ENCODE peak calls at places on chromosomes 16 and 17, in six cellular contexts. S is thoracic aorta, A is brain microvascular endothelial cell, V is fibroblast of pulmonary artery, I is prostate gland, N is A673. Z is an unnamed sample.

GRCh38 chr16:30924086-30924714 is 828 bp downstream of the FBXL19 start:
- DNase-seq in S (no peak), A (no peak), V (no peak), I (no peak), N (no peak), Z (no peak)

GRCh38 chr16:85137323-85138072 is 25.2 kb upstream of the CIBAR2 start:
- DNase-seq in S (peak; percentile 67), A (peak; percentile 42), V (peak; percentile 95), I (peak; percentile 81), N (no peak), Z (peak; percentile 91)

GRCh38 chr16:11586375-11586855 is 304 bp downstream of the LITAF start:
- DNase-seq in S (no peak), A (no peak), V (no peak), I (no peak), N (no peak), Z (no peak)

GRCh38 chr17:41522301-41523224 is 3.9 kb upstream of the KRT15 start:
- DNase-seq in S (no peak), A (no peak), V (no peak), I (no peak), N (no peak), Z (no peak)

GRCh38 chr17:75088902-75089417 is 1.2 kb downstream of the SLC16A5 start:
- DNase-seq in S (no peak), A (no peak), V (no peak), I (no peak), N (no peak), Z (no peak)

GRCh38 chr17:79385962-79386563 is 224.8 kb downstream of the RBFOX3 start:
- DNase-seq in S (no peak), A (no peak), V (no peak), I (no peak), N (no peak), Z (no peak)

GRCh38 chr17:57566724-57567123 is 178.4 kb downstream of the CCDC182 start:
- DNase-seq in S (no peak), A (no peak), V (no peak), I (no peak), N (no peak), Z (no peak)

GRCh38 chr17:19928299-19928698 is 49.3 kb downstream of the AKAP10 start:
- DNase-seq in S (no peak), A (no peak), V (peak; percentile 11), I (no peak), N (no peak), Z (no peak)

GRCh38 chr17:73653810-73654209 is 9.6 kb upstream of the SDK2 start:
- DNase-seq in S (no peak), A (no peak), V (no peak), I (no peak), N (no peak), Z (no peak)

GRCh38 chr16:30697264-30698138 is 1.5 kb upstream of the SRCAP start:
- DNase-seq in S (no peak), A (no peak), V (no peak), I (peak; percentile 99), N (no peak), Z (no peak)

GRCh38 chr16:19123535-19124178 is 9.9 kb downstream of the ITPRIPL2 start:
- DNase-seq in S (no peak), A (no peak), V (no peak), I (peak; percentile 77), N (no peak), Z (no peak)

GRCh38 chr17:42456223-42457106 is 2.2 kb upstream of the ATP6V0A1 start:
- DNase-seq in S (no peak), A (no peak), V (peak; percentile 89), I (no peak), N (peak; percentile 64), Z (no peak)

GRCh38 chr17:75109407-75110236 is at the start of gene ARMC7:
- DNase-seq in S (peak; percentile 32), A (peak; percentile 69), V (peak; percentile 79), I (peak; percentile 83), N (peak; percentile 88), Z (peak; percentile 83)

GRCh38 chr16:65770752-65771151 is 595.7 kb upstream of the CDH5 start:
- DNase-seq in S (no peak), A (no peak), V (no peak), I (no peak), N (no peak), Z (no peak)

GRCh38 chr17:53619025-53619424 is 203.7 kb upstream of the KIF2B start:
- DNase-seq in S (no peak), A (no peak), V (no peak), I (no peak), N (no peak), Z (no peak)

GRCh38 chr16:65833171-65833871 is 533.2 kb upstream of the CDH5 start:
- DNase-seq in S (no peak), A (peak; percentile 81), V (peak; percentile 76), I (no peak), N (peak; percentile 94), Z (no peak)

GRCh38 chr17:784143-784542 is 2.0 kb downstream of the MRM3 start:
- DNase-seq in S (no peak), A (no peak), V (no peak), I (no peak), N (no peak), Z (no peak)

GRCh38 chr16:5374184-5374583 is 276.6 kb upstream of the EEF2KMT start:
- DNase-seq in S (no peak), A (no peak), V (no peak), I (no peak), N (no peak), Z (no peak)

GRCh38 chr16:53912155-53912554 is 208.2 kb downstream of the FTO start:
- DNase-seq in S (no peak), A (no peak), V (no peak), I (no peak), N (no peak), Z (no peak)

GRCh38 chr16:53913082-53913870 is 209.3 kb downstream of the FTO start:
- DNase-seq in S (no peak), A (peak; percentile 96), V (peak; percentile 97), I (no peak), N (peak; percentile 89), Z (peak; percentile 26)

GRCh38 chr16:53910990-53911389 is 207.0 kb downstream of the FTO start:
- DNase-seq in S (no peak), A (no peak), V (no peak), I (no peak), N (no peak), Z (no peak)

GRCh38 chr16:53913920-53914319 is 210.0 kb downstream of the FTO start:
- DNase-seq in S (no peak), A (no peak), V (no peak), I (no peak), N (no peak), Z (no peak)

DNA sequence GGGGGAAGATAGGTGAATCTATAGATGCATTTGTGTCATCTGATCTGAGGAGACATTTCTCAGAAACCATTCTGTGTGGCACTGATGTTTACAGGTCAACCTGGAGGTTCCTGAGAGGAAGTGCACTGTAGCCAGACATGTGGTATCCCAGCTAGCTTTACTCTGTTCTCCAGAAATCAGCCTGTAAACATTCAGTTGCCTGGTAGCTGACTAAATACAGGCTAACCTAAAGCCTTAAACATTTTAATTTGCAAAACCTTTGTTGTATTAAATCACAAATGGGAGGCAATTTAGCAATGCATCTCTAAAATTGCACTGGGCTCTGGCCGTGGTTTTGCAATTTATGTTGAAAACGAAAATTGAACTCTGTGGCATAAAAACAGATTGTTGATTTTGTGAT is 207.6 kb downstream of the FTO start:
- DNase-seq in S (no peak), A (no peak), V (no peak), I (no peak), N (no peak), Z (no peak)
- TF ChIP-seq CTCF in S (no peak), A (peak; percentile 6), V (no peak), I (no peak), N (no peak), Z (no peak)

DNA sequence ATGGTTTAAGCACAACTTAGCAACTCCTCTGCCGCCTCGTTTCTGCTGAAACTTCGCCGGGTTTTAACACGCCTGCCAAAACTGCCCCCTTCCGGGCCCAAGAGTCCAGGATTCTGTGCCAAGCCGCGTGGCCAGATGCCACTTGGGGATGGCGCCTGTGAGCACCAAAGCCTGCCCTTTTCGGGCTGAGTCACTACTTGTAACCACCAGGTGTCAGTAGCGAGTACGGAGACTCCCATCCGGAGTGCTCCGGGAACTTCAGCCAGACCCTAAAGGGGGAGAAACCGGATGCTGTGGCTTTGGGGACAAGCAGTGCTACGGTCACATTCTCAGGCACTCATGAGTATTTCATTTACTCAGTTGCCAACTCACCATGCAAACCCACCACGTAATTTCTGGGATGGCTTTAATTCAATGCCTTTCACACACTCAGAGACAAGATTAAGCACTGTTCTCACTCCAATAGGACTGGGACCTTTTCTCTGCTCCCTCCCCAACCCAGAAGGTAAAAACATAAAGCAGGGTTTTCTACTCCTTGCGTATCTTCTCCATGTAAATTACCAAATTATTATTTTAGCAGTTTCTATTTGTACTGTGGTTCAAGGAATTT is 7.7 kb downstream of the PMP22 start:
- DNase-seq in S (peak; percentile 72), A (peak; percentile 64), V (peak; percentile 78), I (peak; percentile 72), N (peak; percentile 80), Z (peak; percentile 86)
- TF ChIP-seq CTCF in S (peak; percentile 89), A (peak; percentile 92), V (peak; percentile 86), I (peak; percentile 86), N (peak; percentile 84), Z (peak; percentile 63)

GRCh38 chr17:50577451-50577954 is 17.0 kb downstream of the CACNA1G start:
- DNase-seq in S (no peak), A (no peak), V (no peak), I (no peak), N (no peak), Z (no peak)

GRCh38 chr17:50573866-50574571 is 13.5 kb downstream of the CACNA1G start:
- DNase-seq in S (no peak), A (no peak), V (no peak), I (no peak), N (no peak), Z (no peak)

GRCh38 chr17:50576864-50577263 is 16.3 kb downstream of the CACNA1G start:
- DNase-seq in S (no peak), A (no peak), V (no peak), I (no peak), N (no peak), Z (no peak)

GRCh38 chr17:50578173-50578572 is 17.7 kb downstream of the CACNA1G start:
- DNase-seq in S (no peak), A (no peak), V (no peak), I (no peak), N (no peak), Z (no peak)

GRCh38 chr17:50575581-50576210 is 15.2 kb downstream of the CACNA1G start:
- DNase-seq in S (no peak), A (no peak), V (no peak), I (no peak), N (no peak), Z (no peak)
- TF ChIP-seq CTCF in S (no peak), A (peak; percentile 22), V (no peak), I (no peak), N (no peak), Z (no peak)

GRCh38 chr16:56269276-56269675 is 78.0 kb downstream of the GNAO1 start:
- DNase-seq in S (no peak), A (no peak), V (peak; percentile 1), I (no peak), N (no peak), Z (no peak)

GRCh38 chr16:56267888-56268287 is 76.6 kb downstream of the GNAO1 start:
- DNase-seq in S (no peak), A (no peak), V (no peak), I (no peak), N (no peak), Z (no peak)

GRCh38 chr16:56270828-56271227 is 79.5 kb downstream of the GNAO1 start:
- DNase-seq in S (no peak), A (no peak), V (no peak), I (no peak), N (no peak), Z (no peak)

GRCh38 chr16:56268799-56269198 is 77.5 kb downstream of the GNAO1 start:
- DNase-seq in S (no peak), A (no peak), V (no peak), I (no peak), N (no peak), Z (no peak)

GRCh38 chr16:56269824-56270684 is 78.8 kb downstream of the GNAO1 start:
- DNase-seq in S (no peak), A (peak; percentile 81), V (peak; percentile 63), I (no peak), N (peak; percentile 12), Z (peak; percentile 37)
- TF ChIP-seq CTCF in S (peak; percentile 19), A (peak; percentile 72), V (peak; percentile 38), I (no peak), N (no peak), Z (no peak)